ENCODE peak calls at places on chromosomes 4 and X, in four cellular contexts. O is activated CD4-positive, CD25-positive, alpha-beta regulatory T cell treated with anti-CD3 and anti-CD28 coated beads, Interleukin-2, amount 50 U/mL, for 72 hours; E is Caco-2; J is stomach. K is an unnamed sample.

GRCh38 chrX:17535229-17535628 is 160.2 kb downstream of the NHS start:
- DNase-seq in O (no peak), E (peak; percentile 37), J (peak; percentile 28), K (peak; percentile 58)

GRCh38 chr4:181896609-181897008 is 346.6 kb upstream of the TENM3 start:
- DNase-seq in O (no peak), J (no peak), E (no peak), K (no peak)

GRCh38 chr4:155722816-155723499 is 35.9 kb upstream of the GUCY1B1 start:
- DNase-seq in E (no peak), J (no peak), O (no peak), K (no peak)

GRCh38 chr4:3491681-3492405 is 28.7 kb downstream of the DOK7 start:
- DNase-seq in O (no peak), E (no peak), J (no peak), K (no peak)

GRCh38 chr4:21593268-21594002 is 355.1 kb downstream of the KCNIP4 start:
- DNase-seq in E (no peak), O (no peak), J (no peak), K (no peak)

GRCh38 chr4:2364654-2365053 is 53.8 kb downstream of the ZFYVE28 start:
- DNase-seq in J (peak; percentile 34), O (peak; percentile 74), E (no peak), K (peak; percentile 69)

GRCh38 chrX:74980802-74981201 is 55.5 kb upstream of the NEXMIF start:
- DNase-seq in E (no peak), O (no peak), J (no peak), K (no peak)

GRCh38 chr4:120921456-120922389 is 803 bp downstream of the PRDM5 start:
- DNase-seq in O (no peak), E (peak; percentile 65), J (peak; percentile 59), K (peak; percentile 67)

GRCh38 chrX:111444881-111445280 is 32.9 kb upstream of the DCX start:
- DNase-seq in J (no peak), E (no peak), O (no peak), K (no peak)

GRCh38 chr4:14749910-14750309 is 252.4 kb upstream of the CPEB2 start:
- DNase-seq in J (peak; percentile 60), O (peak; percentile 28), E (no peak), K (peak; percentile 17)

GRCh38 chr4:122163301-122163700 is 11.2 kb downstream of the BLTP1 start:
- DNase-seq in E (no peak), J (no peak), O (no peak), K (no peak)

GRCh38 chrX:45775462-45775861 is 574.8 kb upstream of the DIPK2B start:
- DNase-seq in E (peak; percentile 9), J (no peak), O (no peak), K (no peak)

GRCh38 chr4:10416441-10416840 is 40.8 kb downstream of the ZNF518B start:
- DNase-seq in O (no peak), J (no peak), E (no peak), K (no peak)

GRCh38 chr4:81466841-81467671 is 4.7 kb downstream of the RASGEF1B start:
- DNase-seq in E (peak; percentile 78), J (peak; percentile 75), O (peak; percentile 62), K (no peak)

GRCh38 chrX:112642349-112642748 is 37.4 kb downstream of the LHFPL1 start:
- DNase-seq in O (no peak), E (peak; percentile 31), J (peak; percentile 31), K (peak; percentile 59)

GRCh38 chrX:22314211-22314610 is 41.5 kb downstream of the CBLL2 start:
- DNase-seq in O (no peak), E (no peak), J (no peak), K (no peak)

GRCh38 chrX:13587791-13588477 is 18.5 kb downstream of the EGFL6 start:
- DNase-seq in O (no peak), J (no peak), E (no peak), K (no peak)

GRCh38 chr4:124980276-124980752 is 267.8 kb upstream of the ANKRD50 start:
- DNase-seq in E (no peak), O (no peak), J (no peak), K (no peak)

GRCh38 chr4:815464-816146 is 10.3 kb downstream of the CPLX1 start:
- DNase-seq in J (no peak), O (no peak), E (no peak), K (peak; percentile 27)

GRCh38 chr4:1072830-1073446 is 40.4 kb downstream of the RNF212 start:
- DNase-seq in O (no peak), J (peak; percentile 74), E (peak; percentile 60), K (peak; percentile 70)

GRCh38 chr4:139596680-139597279 is 40.8 kb upstream of the SETD7 start:
- DNase-seq in E (no peak), J (no peak), O (no peak), K (no peak)

GRCh38 chr4:115126487-115126886 is 13.1 kb upstream of the NDST4 start:
- DNase-seq in J (no peak), O (no peak), E (no peak), K (no peak)

GRCh38 chr4:173501592-173502150 is 28.4 kb downstream of the HAND2 start:
- DNase-seq in E (no peak), J (no peak), O (no peak), K (no peak)

GRCh38 chrX:71420686-71421085 is 54.5 kb downstream of the TAF1 start:
- DNase-seq in J (no peak), O (no peak), E (no peak), K (peak; percentile 20)

GRCh38 chr4:26780524-26780923 is 80.1 kb upstream of the STIM2 start:
- DNase-seq in O (no peak), E (no peak), J (no peak), K (no peak)

GRCh38 chr4:20299515-20299914 is 47.8 kb downstream of the SLIT2 start:
- DNase-seq in J (no peak), O (no peak), E (peak; percentile 5), K (no peak)

GRCh38 chr4:128256539-128256938 is 31.1 kb downstream of the PGRMC2 start:
- DNase-seq in J (no peak), E (no peak), O (no peak), K (no peak)

GRCh38 chrX:103215768-103216085 is 819 bp downstream of the BEX4 start:
- DNase-seq in J (no peak), O (no peak), E (no peak), K (no peak)

GRCh38 chrX:16807976-16808542 is 21.8 kb downstream of the TXLNG start:
- DNase-seq in O (no peak), J (no peak), E (peak; percentile 56), K (no peak)

GRCh38 chr4:98363431-98363830 is 102.2 kb downstream of the RAP1GDS1 start:
- DNase-seq in O (no peak), J (no peak), E (no peak), K (no peak)

GRCh38 chrX:145856181-145856580 is 38.6 kb downstream of the SLITRK2 start:
- DNase-seq in E (no peak), J (no peak), O (no peak), K (no peak)

GRCh38 chr4:101009471-101009870 is 337.9 kb downstream of the PPP3CA start:
- DNase-seq in E (no peak), J (no peak), O (no peak), K (no peak)

GRCh38 chrX:107135076-107135964 is 16.7 kb upstream of the RBM41 start:
- DNase-seq in E (no peak), J (no peak), O (no peak), K (no peak)

GRCh38 chrX:80812176-80812575 is 2.5 kb upstream of the BRWD3 start:
- DNase-seq in E (peak; percentile 2), O (no peak), J (no peak), K (no peak)

K was measured in pancreas.